ENCODE peak calls at places on chromosomes 2 and 18, in ten cellular contexts. A is CD4-positive, alpha-beta T cell; Y is natural killer cell; W is heart right ventricle; K is right cardiac atrium; R is left colon; H is gastrocnemius medialis; E is activated T-cell treated with anti-CD3 and anti-CD28 coated beads, Interleukin-2, amount 50 U/mL, for 4 hours; C is upper lobe of right lung; F is activated T-helper 17 cell treated with anti-CD3 and anti-CD28 coated beads, Interleukin-2, amount 50 U/mL, for 72 hours. Z is an unnamed sample.

GRCh38 chr2:195674491-195675226 is 17.6 kb downstream of the SLC39A10 start:
- ATAC-seq in A (no peak), Y (no peak), W (no peak), K (no peak), R (no peak), H (no peak), E (no peak), C (no peak), F (peak), Z (no peak)

GRCh38 chr2:144505245-144505801 is 14.6 kb downstream of the ZEB2 start:
- ATAC-seq in A (no peak), Y (peak), W (peak), K (peak), R (no peak), H (peak), E (peak), C (peak), F (peak), Z (peak)

GRCh38 chr2:159855153-159856140 is 57.4 kb upstream of the CD302 start:
- ATAC-seq in A (no peak), Y (no peak), W (no peak), K (no peak), R (no peak), H (no peak), E (no peak), C (peak), F (no peak), Z (no peak)

GRCh38 chr2:37654932-37655331 is 16.5 kb downstream of the CDC42EP3 start:
- ATAC-seq in A (peak), Y (peak), W (peak), K (peak), R (no peak), H (peak), E (peak), C (no peak), F (peak), Z (no peak)

GRCh38 chr2:19888831-19889230 is 13.0 kb downstream of the TTC32 start:
- ATAC-seq in A (no peak), Y (no peak), W (no peak), K (no peak), R (no peak), H (no peak), E (no peak), C (no peak), F (peak), Z (no peak)

GRCh38 chr2:7604456-7604855 is 687.2 kb downstream of the RNF144A start:
- ATAC-seq in A (no peak), Y (no peak), W (no peak), K (no peak), R (no peak), H (no peak), E (no peak), C (no peak), F (no peak), Z (no peak)

GRCh38 chr2:1997409-1997808 is 253.1 kb upstream of the PXDN start:
- ATAC-seq in A (no peak), Y (no peak), W (peak), K (peak), R (no peak), H (peak), E (no peak), C (peak), F (no peak), Z (no peak)

GRCh38 chr2:234528410-234529150 is 31.7 kb upstream of the ARL4C start:
- ATAC-seq in A (no peak), Y (no peak), W (no peak), K (no peak), R (no peak), H (no peak), E (no peak), C (no peak), F (no peak), Z (no peak)

GRCh38 chr2:223896751-223897320 is 48.3 kb downstream of the WDFY1 start:
- ATAC-seq in A (no peak), Y (peak), W (no peak), K (no peak), R (no peak), H (no peak), E (peak), C (peak), F (peak), Z (no peak)

GRCh38 chr18:33820517-33821368 is 242.7 kb downstream of the ASXL3 start:
- ATAC-seq in A (no peak), Y (no peak), W (no peak), K (no peak), R (peak), H (no peak), E (no peak), C (no peak), F (no peak), Z (no peak)

GRCh38 chr2:205245652-205246051 is 436.6 kb upstream of the NRP2 start:
- ATAC-seq in A (no peak), Y (no peak), W (peak), K (peak), R (no peak), H (no peak), E (no peak), C (no peak), F (no peak), Z (peak)

GRCh38 chr18:48639772-48640432 is 101.1 kb downstream of the CTIF start:
- ATAC-seq in A (no peak), Y (no peak), W (peak), K (no peak), R (no peak), H (no peak), E (no peak), C (peak), F (no peak), Z (peak)

GRCh38 chr2:43420310-43420903 is 175.4 kb downstream of the THADA start:
- ATAC-seq in A (no peak), Y (no peak), W (no peak), K (no peak), R (no peak), H (no peak), E (no peak), C (no peak), F (no peak), Z (no peak)

GRCh38 chr2:9558948-9559381 is 3.3 kb upstream of the ADAM17 start:
- ATAC-seq in A (no peak), Y (no peak), W (no peak), K (no peak), R (no peak), H (no peak), E (no peak), C (peak), F (no peak), Z (no peak)

GRCh38 chr2:48414640-48414979 is 115.3 kb upstream of the STON1 start:
- ATAC-seq in A (no peak), Y (no peak), W (no peak), K (no peak), R (no peak), H (no peak), E (no peak), C (no peak), F (no peak), Z (no peak)

GRCh38 chr2:95346738-95347671 is 49.9 kb downstream of the KCNIP3 start:
- ATAC-seq in A (no peak), Y (no peak), W (peak), K (no peak), R (no peak), H (peak), E (no peak), C (no peak), F (no peak), Z (peak)

GRCh38 chr2:231685349-231686191 is 22.8 kb upstream of the PTMA start:
- ATAC-seq in A (no peak), Y (no peak), W (no peak), K (no peak), R (no peak), H (no peak), E (no peak), C (no peak), F (no peak), Z (no peak)

GRCh38 chr2:10009271-10009810 is 34.0 kb upstream of the KLF11 start:
- ATAC-seq in A (no peak), Y (no peak), W (peak), K (no peak), R (peak), H (peak), E (no peak), C (no peak), F (no peak), Z (no peak)

GRCh38 chr18:79624356-79624961 is 55.1 kb upstream of the CTDP1 start:
- ATAC-seq in A (no peak), Y (no peak), W (no peak), K (no peak), R (no peak), H (no peak), E (no peak), C (peak), F (no peak), Z (no peak)

GRCh38 chr2:233072838-233073237 is 12.7 kb downstream of the INPP5D start:
- ATAC-seq in A (no peak), Y (no peak), W (no peak), K (no peak), R (no peak), H (no peak), E (no peak), C (no peak), F (no peak), Z (no peak)

GRCh38 chr2:158900345-158900744 is 68.1 kb upstream of the TANC1 start:
- ATAC-seq in A (no peak), Y (no peak), W (peak), K (peak), R (no peak), H (no peak), E (no peak), C (no peak), F (no peak), Z (no peak)

GRCh38 chr18:58267493-58267892 is 223.5 kb downstream of the NEDD4L start:
- ATAC-seq in A (no peak), Y (no peak), W (no peak), K (no peak), R (no peak), H (no peak), E (no peak), C (no peak), F (no peak), Z (no peak)

GRCh38 chr2:60560734-60561649 is 7.5 kb upstream of the BCL11A start:
- ATAC-seq in A (peak), Y (peak), W (no peak), K (peak), R (peak), H (peak), E (peak), C (peak), F (peak), Z (no peak)

GRCh38 chr18:41646915-41647314 is 308.1 kb upstream of the PIK3C3 start:
- ATAC-seq in A (no peak), Y (no peak), W (no peak), K (no peak), R (no peak), H (no peak), E (no peak), C (no peak), F (no peak), Z (no peak)